ENCODE peak calls at places on chromosome 2, in nine cellular contexts. Z is fibroblast of mammary gland; S is ovary; M is GM12865; W is heart left ventricle; L is BE2C; X is lower lobe of right lung; Y is retinal pigment epithelial cell; Q is CD8-positive, alpha-beta T cell. J is an unnamed sample.

GRCh38 chr2:200966770-200967169 is 3.3 kb upstream of the ORC2 start:
- DNase-seq in Z (peak), S (no peak), M (peak), W (no peak), L (peak), X (no peak), Y (peak), Q (no peak), J (no peak)

GRCh38 chr2:105919191-105919811 is 174.6 kb downstream of the NCK2 start:
- DNase-seq in Z (no peak), S (no peak), M (no peak), W (peak), L (no peak), X (no peak), Y (no peak), Q (no peak), J (no peak)

GRCh38 chr2:28317390-28317789 is 75.3 kb upstream of the FOSL2 start:
- DNase-seq in Z (no peak), S (no peak), M (no peak), W (no peak), L (no peak), X (no peak), Y (no peak), Q (no peak), J (no peak)

GRCh38 chr2:239605976-239606375 is 205.2 kb upstream of the HDAC4 start:
- DNase-seq in Z (no peak), S (no peak), M (no peak), W (no peak), L (no peak), X (no peak), Y (no peak), Q (no peak), J (no peak)

GRCh38 chr2:239222346-239223028 is 178.3 kb downstream of the HDAC4 start:
- DNase-seq in Z (peak), S (peak), M (no peak), W (no peak), L (no peak), X (no peak), Y (no peak), Q (no peak), J (no peak)

GRCh38 chr2:206274434-206275273 is at the start of gene ZDBF2:
- DNase-seq in Z (peak), S (peak), M (peak), W (peak), L (peak), X (peak), Y (no peak), Q (peak), J (no peak)

GRCh38 chr2:61536086-61536722 is 2.0 kb downstream of the XPO1 start:
- DNase-seq in Z (peak), S (no peak), M (peak), W (no peak), L (no peak), X (no peak), Y (no peak), Q (no peak), J (no peak)

GRCh38 chr2:192888090-192888489 is 693.4 kb upstream of the TMEFF2 start:
- DNase-seq in Z (no peak), S (no peak), M (no peak), W (no peak), L (no peak), X (no peak), Y (no peak), Q (no peak), J (no peak)

GRCh38 chr2:64586883-64587481 is 62.9 kb downstream of the AFTPH start:
- DNase-seq in Z (peak), S (no peak), M (peak), W (no peak), L (no peak), X (no peak), Y (no peak), Q (no peak), J (no peak)

GRCh38 chr2:61179701-61180639 is 18.0 kb downstream of the C2orf74 start:
- DNase-seq in Z (peak), S (peak), M (no peak), W (peak), L (peak), X (no peak), Y (no peak), Q (no peak), J (no peak)

GRCh38 chr2:42210203-42210602 is 41.0 kb downstream of the EML4 start:
- DNase-seq in Z (no peak), S (no peak), M (no peak), W (no peak), L (no peak), X (no peak), Y (no peak), Q (no peak), J (no peak)

GRCh38 chr2:95073856-95074662 is 47.5 kb downstream of the MRPS5 start:
- DNase-seq in Z (no peak), S (no peak), M (no peak), W (no peak), L (no peak), X (no peak), Y (no peak), Q (no peak), J (no peak)

GRCh38 chr2:95552911-95553310 is 38.9 kb upstream of the TRIM43 start:
- DNase-seq in Z (peak), S (no peak), M (no peak), W (no peak), L (no peak), X (no peak), Y (no peak), Q (no peak), J (no peak)

GRCh38 chr2:23249348-23249747 is 135.6 kb upstream of the KLHL29 start:
- DNase-seq in Z (peak), S (no peak), M (no peak), W (no peak), L (no peak), X (no peak), Y (no peak), Q (no peak), J (no peak)

GRCh38 chr2:69779258-69779989 is 37.5 kb downstream of the ANXA4 start:
- DNase-seq in Z (peak), S (no peak), M (no peak), W (no peak), L (no peak), X (no peak), Y (no peak), Q (no peak), J (no peak)

GRCh38 chr2:141438536-141438935 is 692.3 kb downstream of the LRP1B start:
- DNase-seq in Z (peak), S (no peak), M (no peak), W (no peak), L (no peak), X (no peak), Y (no peak), Q (no peak), J (no peak)

GRCh38 chr2:129396980-129397599 is 582.4 kb upstream of the RAB6C start:
- DNase-seq in Z (peak), S (no peak), M (peak), W (no peak), L (peak), X (no peak), Y (no peak), Q (no peak), J (no peak)

GRCh38 chr2:105917216-105917615 is 172.5 kb downstream of the NCK2 start:
- DNase-seq in Z (no peak), S (no peak), M (no peak), W (no peak), L (no peak), X (no peak), Y (no peak), Q (no peak), J (no peak)

GRCh38 chr2:47028846-47029560 is 113.4 kb upstream of the MCFD2 start:
- DNase-seq in Z (no peak), S (no peak), M (no peak), W (no peak), L (no peak), X (no peak), Y (no peak), Q (no peak), J (no peak)

GRCh38 chr2:172672114-172672513 is 63.5 kb upstream of the RAPGEF4 start:
- DNase-seq in Z (peak), S (no peak), M (no peak), W (no peak), L (no peak), X (no peak), Y (no peak), Q (no peak), J (no peak)

GRCh38 chr2:14631676-14632075 is 841 bp upstream of the LRATD1 start:
- DNase-seq in Z (no peak), S (no peak), M (no peak), W (no peak), L (no peak), X (no peak), Y (no peak), Q (no peak), J (no peak)

GRCh38 chr2:108320326-108320932 is 31.7 kb downstream of the SULT1C2 start:
- DNase-seq in Z (no peak), S (no peak), M (no peak), W (no peak), L (no peak), X (no peak), Y (no peak), Q (no peak), J (no peak)

GRCh38 chr2:13230221-13230620 is 513.5 kb downstream of the TRIB2 start:
- DNase-seq in Z (no peak), S (no peak), M (no peak), W (no peak), L (peak), X (no peak), Y (no peak), Q (no peak), J (no peak)

GRCh38 chr2:222239945-222240675 is 58.7 kb downstream of the PAX3 start:
- DNase-seq in Z (no peak), S (no peak), M (no peak), W (no peak), L (no peak), X (no peak), Y (no peak), Q (no peak), J (no peak)

GRCh38 chr2:241904791-241905710 is 35.5 kb downstream of the RTP5 start:
- DNase-seq in Z (no peak), S (peak), M (no peak), W (no peak), L (no peak), X (peak), Y (no peak), Q (no peak), J (no peak)

GRCh38 chr2:88626171-88627054 is 851 bp downstream of the EIF2AK3 start:
- DNase-seq in Z (no peak), S (peak), M (peak), W (peak), L (peak), X (peak), Y (no peak), Q (peak), J (no peak)

GRCh38 chr2:237072067-237072931 is 13.4 kb upstream of the COPS8 start:
- DNase-seq in Z (peak), S (peak), M (peak), W (peak), L (peak), X (peak), Y (no peak), Q (peak), J (no peak)

GRCh38 chr2:215828528-215829184 is 184.7 kb downstream of the MREG start:
- DNase-seq in Z (peak), S (peak), M (peak), W (peak), L (peak), X (peak), Y (no peak), Q (peak), J (no peak)

GRCh38 chr2:60439219-60439974 is 114.1 kb downstream of the BCL11A start:
- DNase-seq in Z (no peak), S (no peak), M (peak), W (peak), L (peak), X (peak), Y (no peak), Q (no peak), J (peak)

GRCh38 chr2:8315766-8316165 is 366.1 kb upstream of the ID2 start:
- DNase-seq in Z (peak), S (no peak), M (no peak), W (no peak), L (peak), X (no peak), Y (peak), Q (no peak), J (no peak)

GRCh38 chr2:226211439-226211838 is 588.2 kb downstream of the IRS1 start:
- DNase-seq in Z (peak), S (no peak), M (no peak), W (peak), L (no peak), X (no peak), Y (peak), Q (no peak), J (no peak)

GRCh38 chr2:26438526-26438925 is 36.8 kb downstream of the DRC1 start:
- DNase-seq in Z (peak), S (no peak), M (no peak), W (no peak), L (no peak), X (no peak), Y (no peak), Q (no peak), J (no peak)

GRCh38 chr2:67883316-67884080 is 179.3 kb downstream of the C1D start:
- DNase-seq in Z (no peak), S (no peak), M (no peak), W (no peak), L (no peak), X (no peak), Y (no peak), Q (no peak), J (no peak)

GRCh38 chr2:138649571-138649970 is 130.6 kb downstream of the NXPH2 start:
- DNase-seq in Z (peak), S (no peak), M (no peak), W (no peak), L (no peak), X (no peak), Y (no peak), Q (no peak), J (no peak)

GRCh38 chr2:197198890-197199289 is 111.7 kb downstream of the ANKRD44 start:
- DNase-seq in Z (no peak), S (peak), M (peak), W (peak), L (peak), X (peak), Y (no peak), Q (peak), J (peak)

DNA sequence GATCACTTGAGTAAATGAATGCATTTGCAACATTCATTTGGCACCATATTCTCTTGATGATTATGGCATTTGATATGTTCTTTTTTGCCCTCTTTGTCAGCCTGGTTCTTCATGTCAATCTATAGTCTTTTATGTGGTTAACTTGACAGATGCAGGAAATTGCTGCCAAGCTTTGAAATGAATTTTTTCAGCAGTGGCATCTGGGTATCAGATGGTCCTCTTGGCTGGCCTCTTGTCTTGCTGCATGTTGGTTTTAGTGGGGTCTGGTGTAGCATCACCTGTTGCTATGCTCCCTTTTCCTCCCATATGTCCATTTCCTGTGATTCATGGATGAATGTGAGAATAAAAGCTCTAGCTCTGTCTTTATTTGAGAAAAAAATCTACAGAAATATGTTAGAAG is 119.9 kb downstream of the DPP4 start:
- DNase-seq in Z (peak), S (no peak), M (no peak), W (no peak), L (no peak), X (no peak), Y (no peak), Q (no peak), J (no peak)
- TF ChIP-seq CTCF in Z (no peak), S (no peak), M (no peak), W (no peak), L (no peak), X (no peak), Y (no peak), Q (no peak), J (no peak)

GRCh38 chr2:36562973-36563532 is 34.9 kb downstream of the FEZ2 start:
- DNase-seq in Z (peak), S (no peak), M (no peak), W (no peak), L (no peak), X (no peak), Y (no peak), Q (no peak), J (no peak)
- TF ChIP-seq CTCF in Z (no peak), S (no peak), M (no peak), W (no peak), L (no peak), X (no peak), Y (no peak), Q (no peak), J (no peak)

DNA sequence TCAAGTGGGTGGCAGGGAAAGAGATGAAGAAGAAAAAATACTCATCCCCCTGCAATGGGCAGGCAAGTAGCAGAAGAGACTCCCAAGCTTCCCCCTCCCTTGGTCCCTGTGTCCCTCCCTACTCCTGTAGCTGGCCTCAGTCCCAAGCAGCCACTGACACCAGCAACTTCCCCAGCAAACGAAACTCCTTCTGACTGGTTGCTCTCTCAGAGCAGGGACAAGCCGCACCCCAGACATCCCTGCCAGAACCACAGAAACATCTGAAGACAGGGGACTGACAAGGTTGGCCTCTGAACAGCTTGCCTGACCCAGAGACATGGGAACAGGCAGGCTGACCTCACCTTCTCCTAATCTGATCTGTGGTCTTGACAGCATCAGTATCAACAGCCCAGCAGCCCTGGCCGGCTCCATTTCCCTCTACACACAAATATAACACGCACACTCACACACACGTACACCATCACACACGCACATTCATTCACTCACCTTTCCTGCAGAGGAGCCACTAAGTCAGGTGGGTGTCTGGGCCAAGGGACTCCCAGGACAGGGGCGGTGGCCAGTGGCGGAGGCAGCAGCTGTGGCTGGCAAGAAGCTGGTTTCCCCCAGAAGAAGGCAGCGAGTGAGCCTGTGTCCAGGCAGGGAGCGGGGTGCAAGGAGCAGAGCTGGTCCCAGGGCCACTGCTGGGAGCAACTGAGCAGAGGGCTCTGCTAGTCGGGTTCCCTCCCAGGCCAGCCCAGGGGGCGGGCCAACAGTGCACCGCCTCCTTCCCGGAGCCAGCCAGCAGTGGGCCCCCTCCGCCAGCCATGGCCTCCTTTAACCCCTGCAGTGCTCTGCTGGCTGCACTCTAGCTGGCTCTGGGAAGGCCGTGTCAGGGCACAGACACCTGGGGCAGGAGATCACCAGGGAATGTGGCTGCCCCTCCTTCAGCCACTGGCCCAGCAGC is 59.1 kb downstream of the TNS1 start:
- DNase-seq in Z (peak), S (peak), M (no peak), W (peak), L (peak), X (peak), Y (no peak), Q (no peak), J (no peak)
- TF ChIP-seq CTCF in Z (no peak), S (peak), M (no peak), W (peak), L (peak), X (peak), Y (peak), Q (no peak), J (no peak)

GRCh38 chr2:2846379-2847130 is 515.5 kb upstream of the MYT1L start:
- DNase-seq in Z (no peak), S (no peak), M (no peak), W (peak), L (peak), X (no peak), Y (no peak), Q (no peak), J (no peak)
- TF ChIP-seq CTCF in Z (no peak), S (no peak), M (no peak), W (no peak), L (peak), X (no peak), Y (no peak), Q (no peak), J (peak)

DNA sequence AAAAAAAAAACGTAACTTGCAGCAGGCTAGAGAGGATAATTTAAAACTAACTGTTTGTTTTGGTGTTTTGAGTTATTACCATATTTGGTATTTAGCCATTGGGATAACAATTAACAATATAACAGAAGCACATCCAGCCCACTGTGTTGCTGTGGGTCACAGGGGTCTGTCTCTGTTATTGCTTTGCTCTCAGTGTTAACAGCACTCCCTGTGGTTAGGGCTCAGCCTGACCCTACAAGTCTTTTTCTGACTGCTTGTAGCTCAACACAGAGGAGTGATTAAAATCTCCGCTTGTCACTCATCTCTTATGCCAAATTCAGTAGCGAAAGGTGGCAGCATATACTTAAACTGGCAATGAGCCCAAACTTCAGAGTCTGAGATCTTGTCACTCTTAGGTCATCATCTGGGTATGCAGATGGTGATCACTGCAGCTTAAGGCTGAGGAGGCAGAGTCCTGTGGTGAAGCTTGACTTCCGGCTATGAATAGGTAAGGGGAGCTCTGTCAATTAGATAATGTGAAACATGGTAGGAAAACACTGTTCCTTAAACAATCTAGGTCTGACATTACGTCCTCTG is 63.4 kb upstream of the CSRNP3 start:
- DNase-seq in Z (peak), S (no peak), M (no peak), W (no peak), L (no peak), X (no peak), Y (peak), Q (no peak), J (no peak)
- TF ChIP-seq CTCF in Z (no peak), S (no peak), M (no peak), W (no peak), L (no peak), X (no peak), Y (no peak), Q (no peak), J (no peak)

GRCh38 chr2:101831351-101831865 is 133.9 kb downstream of the MAP4K4 start:
- DNase-seq in Z (peak), S (peak), M (peak), W (peak), L (peak), X (peak), Y (no peak), Q (peak), J (no peak)

GRCh38 chr2:101833890-101834523 is 136.5 kb downstream of the MAP4K4 start:
- DNase-seq in Z (no peak), S (no peak), M (no peak), W (no peak), L (no peak), X (no peak), Y (no peak), Q (no peak), J (no peak)

GRCh38 chr2:101830146-101830545 is 132.6 kb downstream of the MAP4K4 start:
- DNase-seq in Z (no peak), S (no peak), M (no peak), W (no peak), L (no peak), X (no peak), Y (no peak), Q (no peak), J (no peak)

GRCh38 chr2:101830555-101830954 is 133.0 kb downstream of the MAP4K4 start:
- DNase-seq in Z (peak), S (no peak), M (peak), W (no peak), L (no peak), X (no peak), Y (peak), Q (no peak), J (no peak)

GRCh38 chr2:101832114-101832513 is 134.6 kb downstream of the MAP4K4 start:
- DNase-seq in Z (no peak), S (no peak), M (no peak), W (no peak), L (no peak), X (no peak), Y (no peak), Q (no peak), J (no peak)
- TF ChIP-seq CTCF in Z (peak), S (peak), M (no peak), W (peak), L (no peak), X (peak), Y (peak), Q (peak), J (peak)

GRCh38 chr2:30310955-30311354 is 79.6 kb downstream of the LBH start:
- DNase-seq in Z (no peak), S (no peak), M (peak), W (no peak), L (no peak), X (no peak), Y (no peak), Q (no peak), J (no peak)
- TF ChIP-seq CTCF in Z (no peak), S (no peak), M (no peak), W (no peak), L (no peak), X (no peak), Y (no peak), Q (no peak), J (no peak)